ENCODE peak calls at places on chromosomes 16 and 17, in seven cellular contexts. Q is thoracic aorta, V is right atrium auricular region, P is SJSA1, X is heart right ventricle, R is IMR-90, N is GM23248. S is an unnamed sample.
A peak's percentile ranks its signal among the peaks of the same experiment; 100 is the strongest.

GRCh38 chr17:70187383-70187782 is 18.1 kb downstream of the KCNJ2 start:
- DNase-seq in N (peak; percentile 73), R (peak; percentile 67), X (no peak), P (no peak), V (no peak), Q (no peak), S (no peak)

GRCh38 chr17:48483471-48484131 is 47.2 kb downstream of the HOXB1 start:
- DNase-seq in N (peak; percentile 98), Q (no peak), V (no peak), R (peak; percentile 100), X (no peak), P (peak; percentile 100), S (peak; percentile 95)

GRCh38 chr17:58516644-58517377 is 2.4 kb upstream of the MTMR4 start:
- DNase-seq in N (no peak), X (no peak), Q (no peak), R (no peak), V (no peak), P (no peak), S (no peak)

GRCh38 chr17:16477255-16477654 is 14.7 kb downstream of the LRRC75A start:
- DNase-seq in X (peak; percentile 41), Q (no peak), P (peak; percentile 75), V (peak; percentile 67), R (peak; percentile 89), N (peak; percentile 93), S (peak; percentile 79)

GRCh38 chr17:76278268-76278908 is 13.2 kb downstream of the UBALD2 start:
- DNase-seq in X (no peak), Q (no peak), N (no peak), R (no peak), P (no peak), V (no peak), S (no peak)

GRCh38 chr17:55758171-55758570 is 7.3 kb downstream of the PCTP start:
- DNase-seq in P (no peak), R (no peak), N (no peak), Q (no peak), X (no peak), V (no peak), S (no peak)

GRCh38 chr16:49773534-49774486 is 82.1 kb downstream of the ZNF423 start:
- DNase-seq in X (no peak), N (no peak), P (no peak), R (no peak), Q (no peak), V (no peak), S (no peak)

GRCh38 chr17:66985838-66986237 is 21.3 kb downstream of the CACNG4 start:
- DNase-seq in P (no peak), X (no peak), R (no peak), V (no peak), Q (no peak), N (no peak), S (no peak)

GRCh38 chr16:21233521-21234150 is at the start of gene ANKS4B:
- DNase-seq in V (no peak), R (no peak), N (no peak), P (no peak), Q (no peak), X (no peak), S (no peak)

GRCh38 chr17:60493847-60494321 is 32.2 kb downstream of the APPBP2 start:
- DNase-seq in N (peak; percentile 60), X (no peak), P (no peak), Q (no peak), R (peak; percentile 60), V (no peak), S (no peak)
- H3K9me3 ChIP-seq in N (no peaks in the 10 kb centered on the region), X (no peaks in the 10 kb centered on the region), P (peaks cover 18% of the 10 kb centered on the region), Q (no peaks in the 10 kb centered on the region), R (peaks cover 7% of the 10 kb centered on the region), V (no peaks in the 10 kb centered on the region), S (peaks cover 6% of the 10 kb centered on the region)

GRCh38 chr16:28538733-28539596 is at the start of gene NUPR1:
- DNase-seq in N (peak; percentile 98), X (peak; percentile 97), P (peak; percentile 18), R (peak; percentile 97), Q (peak; percentile 86), V (peak; percentile 99), S (no peak)
- H3K27ac ChIP-seq in N (peak within 1 kb of the TSS; percentile 86), X (peak within 1 kb of the TSS; percentile 90), P (no peak within 1 kb of the TSS), R (peak within 1 kb of the TSS; percentile 95), Q (peak within 1 kb of the TSS; percentile 88), V (peak within 1 kb of the TSS; percentile 91), S (no peak within 1 kb of the TSS)

GRCh38 chr17:6913608-6914443 is 82.0 kb upstream of the ALOX12 start:
- DNase-seq in X (peak; percentile 84), N (peak; percentile 74), P (peak; percentile 51), V (peak; percentile 78), Q (peak; percentile 12), R (peak; percentile 42), S (peak; percentile 76)
- H3K9me3 ChIP-seq in X (no peaks in the 10 kb centered on the region), N (no peaks in the 10 kb centered on the region), P (no peaks in the 10 kb centered on the region), V (no peaks in the 10 kb centered on the region), Q (no peaks in the 10 kb centered on the region), R (no peaks in the 10 kb centered on the region), S (no peaks in the 10 kb centered on the region)

DNA sequence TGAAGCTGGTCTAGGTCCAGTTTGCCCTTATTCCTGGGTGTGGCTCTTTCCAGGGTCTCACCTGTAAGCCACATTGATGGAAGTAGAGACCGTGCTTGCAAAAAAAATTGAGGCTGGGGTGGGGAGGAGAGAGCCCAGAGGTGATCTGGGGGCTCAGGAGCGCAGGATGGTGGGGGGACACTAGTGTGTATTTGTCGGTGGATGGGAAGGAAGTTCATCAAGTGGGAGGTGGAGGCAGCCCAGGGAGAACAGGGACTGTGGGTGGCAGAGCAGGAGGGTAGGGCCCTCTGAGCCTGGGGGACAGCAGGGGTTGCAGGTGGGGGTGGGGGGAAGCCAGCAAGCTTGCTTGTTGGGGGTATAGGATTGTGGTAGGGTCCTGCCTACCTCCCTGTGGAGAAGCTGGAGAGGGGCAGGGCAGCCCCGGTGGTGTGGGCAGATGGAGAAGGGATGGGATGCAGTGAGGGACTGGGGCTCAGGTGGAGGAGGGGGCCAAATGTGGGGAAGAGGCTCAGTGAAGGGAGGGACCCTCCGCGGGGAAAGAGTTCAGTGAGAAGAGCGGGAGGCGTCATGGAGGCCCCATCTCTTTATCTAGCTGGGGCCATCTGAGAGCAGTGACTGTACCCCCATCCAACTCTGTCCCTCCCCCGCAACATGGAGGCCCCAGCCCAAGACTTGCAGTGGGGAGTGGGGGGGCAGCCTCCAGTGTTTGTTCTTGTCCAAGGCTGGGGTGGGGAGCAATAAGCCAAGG is 17.3 kb upstream of the TMEM92 start:
- DNase-seq in R (no peak), N (no peak), X (no peak), Q (no peak), P (no peak), V (no peak), S (no peak)
- H3K27ac ChIP-seq in R (no peak overlapping the region), N (no peak overlapping the region), X (no peak overlapping the region), Q (peak overlapping the region; percentile 20), P (no peak overlapping the region), V (no peak overlapping the region), S (no peak overlapping the region)

DNA sequence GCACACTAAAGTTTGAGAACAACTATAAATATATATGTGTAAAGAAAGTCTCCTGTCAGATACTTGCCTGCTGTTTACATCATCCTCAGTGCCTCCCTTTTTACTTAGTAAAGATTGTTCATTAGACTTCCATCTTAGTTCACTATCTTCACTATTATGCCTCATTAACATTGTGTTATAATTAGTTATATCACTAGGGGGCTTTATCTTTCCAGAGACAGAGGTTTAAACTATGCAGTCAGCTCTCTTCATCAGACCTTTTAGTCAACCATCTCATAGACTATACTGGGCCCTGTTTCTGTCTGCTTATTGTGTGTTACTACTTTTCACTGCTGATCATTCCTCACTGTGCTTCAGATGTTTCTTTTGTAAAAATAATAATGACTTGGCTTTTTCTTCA is 630.8 kb upstream of the KIF2B start:
- DNase-seq in P (no peak), N (no peak), X (no peak), V (no peak), R (no peak), Q (no peak), S (no peak)
- H3K9me3 ChIP-seq in P (no peaks in the 10 kb centered on the region), N (no peaks in the 10 kb centered on the region), X (no peaks in the 10 kb centered on the region), V (no peaks in the 10 kb centered on the region), R (peaks cover 8% of the 10 kb centered on the region), Q (no peaks in the 10 kb centered on the region), S (no peaks in the 10 kb centered on the region)